ENCODE peak calls at places on chromosomes 13 and 19, in four cellular contexts. Z is activated CD4-positive, CD25-positive, alpha-beta regulatory T cell treated with anti-CD3 and anti-CD28 coated beads, Interleukin-2, amount 50 U/mL, for 72 hours; C is amygdala; H is ecto neural progenitor cell. U is an unnamed sample.

GRCh38 chr19:7690779-7691258 is 10.2 kb downstream of the TRAPPC5 start:
- DNase-seq in Z (no peak), C (no peak), H (no peak), U (no peak)

GRCh38 chr13:25085125-25085742 is 10.7 kb upstream of the PABPC3 start:
- DNase-seq in Z (no peak), C (no peak), H (no peak), U (no peak)

GRCh38 chr13:106534844-106535551 is 464 bp downstream of the EFNB2 start:
- DNase-seq in Z (peak), C (no peak), H (peak), U (no peak)

GRCh38 chr13:113584870-113585671 is 518 bp downstream of the TFDP1 start:
- DNase-seq in Z (peak), C (no peak), H (peak), U (no peak)

GRCh38 chr19:8397746-8398721 is 7.9 kb downstream of the RAB11B start:
- DNase-seq in Z (no peak), C (no peak), H (no peak), U (no peak)

GRCh38 chr13:109859898-109860297 is 73.5 kb upstream of the IRS2 start:
- DNase-seq in Z (no peak), C (no peak), H (no peak), U (no peak)

GRCh38 chr19:58361900-58362271 is 665 bp downstream of the ZNF497 start:
- DNase-seq in Z (peak), C (no peak), H (peak), U (no peak)

GRCh38 chr13:112740502-112741131 is 50.8 kb downstream of the ATP11A start:
- DNase-seq in Z (no peak), C (no peak), H (no peak), U (no peak)

GRCh38 chr19:46618670-46619231 is 6.1 kb downstream of the PTGIR start:
- DNase-seq in Z (no peak), C (no peak), H (no peak), U (no peak)

GRCh38 chr19:55597493-55597892 is 1.8 kb downstream of the FIZ1 start:
- DNase-seq in Z (no peak), C (no peak), H (no peak), U (no peak)

GRCh38 chr13:41426047-41426446 is 31.3 kb upstream of the RGCC start:
- DNase-seq in Z (no peak), C (no peak), H (no peak), U (no peak)

GRCh38 chr13:27534108-27534975 is 84.0 kb upstream of the MTIF3 start:
- DNase-seq in Z (no peak), C (no peak), H (no peak), U (no peak)

GRCh38 chr13:36819064-36819810 is at the start of gene RFXAP:
- DNase-seq in Z (peak), C (peak), H (peak), U (peak)

U was measured in esophagus squamous epithelium.